ENCODE peak calls at places on chromosomes 5 and 9, in nine cellular contexts. One of them, this sample, is unnamed.

GRCh38 chr9:115746496-115746895 is 407.1 kb upstream of the PAPPA start:
- DNase-seq in prostate gland: no peak
- DNase-seq in mesothelial cell of epicardium: no peak
- DNase-seq in HepG2: no peak
- DNase-seq in vagina: no peak
- DNase-seq in sigmoid colon: no peak
- DNase-seq in fibroblast of lung: peak
- DNase-seq in A549: no peak
- DNase-seq in Caco-2: no peak
- DNase-seq in this sample: no peak

GRCh38 chr5:96997265-96997859 is 61.5 kb downstream of the LNPEP start:
- DNase-seq in vagina: no peak
- DNase-seq in Caco-2: no peak
- DNase-seq in fibroblast of lung: peak
- DNase-seq in mesothelial cell of epicardium: no peak
- DNase-seq in A549: peak
- DNase-seq in sigmoid colon: no peak
- DNase-seq in prostate gland: no peak
- DNase-seq in HepG2: peak
- DNase-seq in this sample: no peak

GRCh38 chr9:34992376-34992951 is 2.9 kb downstream of the DNAJB5 start:
- DNase-seq in prostate gland: no peak
- DNase-seq in mesothelial cell of epicardium: no peak
- DNase-seq in A549: peak
- DNase-seq in HepG2: peak
- DNase-seq in vagina: peak
- DNase-seq in Caco-2: no peak
- DNase-seq in sigmoid colon: peak
- DNase-seq in fibroblast of lung: peak
- DNase-seq in this sample: peak

GRCh38 chr9:126429190-126429589 is 102.6 kb downstream of the MVB12B start:
- DNase-seq in prostate gland: no peak
- DNase-seq in mesothelial cell of epicardium: no peak
- DNase-seq in sigmoid colon: no peak
- DNase-seq in vagina: no peak
- DNase-seq in fibroblast of lung: no peak
- DNase-seq in Caco-2: no peak
- DNase-seq in HepG2: no peak
- DNase-seq in A549: no peak
- DNase-seq in this sample: no peak

GRCh38 chr5:31774779-31775178 is 135.8 kb downstream of the PDZD2 start:
- DNase-seq in mesothelial cell of epicardium: no peak
- DNase-seq in A549: no peak
- DNase-seq in prostate gland: no peak
- DNase-seq in vagina: no peak
- DNase-seq in fibroblast of lung: no peak
- DNase-seq in Caco-2: no peak
- DNase-seq in sigmoid colon: no peak
- DNase-seq in HepG2: no peak
- DNase-seq in this sample: no peak

GRCh38 chr9:114400219-114400618 is 12.4 kb upstream of the AKNA start:
- DNase-seq in HepG2: no peak
- DNase-seq in Caco-2: no peak
- DNase-seq in vagina: no peak
- DNase-seq in mesothelial cell of epicardium: no peak
- DNase-seq in prostate gland: no peak
- DNase-seq in A549: no peak
- DNase-seq in fibroblast of lung: peak
- DNase-seq in sigmoid colon: no peak
- DNase-seq in this sample: no peak

GRCh38 chr5:170338933-170339779 is 41.6 kb upstream of the LCP2 start:
- DNase-seq in Caco-2: no peak
- DNase-seq in fibroblast of lung: no peak
- DNase-seq in HepG2: no peak
- DNase-seq in prostate gland: no peak
- DNase-seq in vagina: no peak
- DNase-seq in mesothelial cell of epicardium: no peak
- DNase-seq in A549: no peak
- DNase-seq in sigmoid colon: peak
- DNase-seq in this sample: no peak

GRCh38 chr9:88660611-88661010 is 125.6 kb downstream of the NXNL2 start:
- DNase-seq in A549: peak
- DNase-seq in Caco-2: peak
- DNase-seq in vagina: no peak
- DNase-seq in HepG2: peak
- DNase-seq in mesothelial cell of epicardium: no peak
- DNase-seq in sigmoid colon: no peak
- DNase-seq in prostate gland: no peak
- DNase-seq in fibroblast of lung: peak
- DNase-seq in this sample: no peak

GRCh38 chr9:113590389-113590788 is 126.9 kb downstream of the RGS3 start:
- DNase-seq in sigmoid colon: peak
- DNase-seq in A549: no peak
- DNase-seq in Caco-2: no peak
- DNase-seq in prostate gland: no peak
- DNase-seq in mesothelial cell of epicardium: no peak
- DNase-seq in vagina: no peak
- DNase-seq in HepG2: no peak
- DNase-seq in fibroblast of lung: no peak
- DNase-seq in this sample: no peak

GRCh38 chr5:105330185-105330584 is 1767.6 kb upstream of the NUDT12 start:
- DNase-seq in HepG2: no peak
- DNase-seq in sigmoid colon: no peak
- DNase-seq in Caco-2: no peak
- DNase-seq in mesothelial cell of epicardium: no peak
- DNase-seq in prostate gland: no peak
- DNase-seq in fibroblast of lung: no peak
- DNase-seq in vagina: no peak
- DNase-seq in A549: no peak
- DNase-seq in this sample: no peak

GRCh38 chr9:19754921-19755320 is 33.9 kb downstream of the SLC24A2 start:
- DNase-seq in mesothelial cell of epicardium: no peak
- DNase-seq in prostate gland: no peak
- DNase-seq in sigmoid colon: no peak
- DNase-seq in vagina: no peak
- DNase-seq in A549: no peak
- DNase-seq in Caco-2: no peak
- DNase-seq in fibroblast of lung: no peak
- DNase-seq in HepG2: no peak
- DNase-seq in this sample: no peak

GRCh38 chr5:157172408-157172807 is 6.3 kb upstream of the GARIN3 start:
- DNase-seq in mesothelial cell of epicardium: no peak
- DNase-seq in A549: no peak
- DNase-seq in prostate gland: no peak
- DNase-seq in fibroblast of lung: no peak
- DNase-seq in vagina: no peak
- DNase-seq in sigmoid colon: no peak
- DNase-seq in Caco-2: no peak
- DNase-seq in HepG2: no peak
- DNase-seq in this sample: no peak

DNA sequence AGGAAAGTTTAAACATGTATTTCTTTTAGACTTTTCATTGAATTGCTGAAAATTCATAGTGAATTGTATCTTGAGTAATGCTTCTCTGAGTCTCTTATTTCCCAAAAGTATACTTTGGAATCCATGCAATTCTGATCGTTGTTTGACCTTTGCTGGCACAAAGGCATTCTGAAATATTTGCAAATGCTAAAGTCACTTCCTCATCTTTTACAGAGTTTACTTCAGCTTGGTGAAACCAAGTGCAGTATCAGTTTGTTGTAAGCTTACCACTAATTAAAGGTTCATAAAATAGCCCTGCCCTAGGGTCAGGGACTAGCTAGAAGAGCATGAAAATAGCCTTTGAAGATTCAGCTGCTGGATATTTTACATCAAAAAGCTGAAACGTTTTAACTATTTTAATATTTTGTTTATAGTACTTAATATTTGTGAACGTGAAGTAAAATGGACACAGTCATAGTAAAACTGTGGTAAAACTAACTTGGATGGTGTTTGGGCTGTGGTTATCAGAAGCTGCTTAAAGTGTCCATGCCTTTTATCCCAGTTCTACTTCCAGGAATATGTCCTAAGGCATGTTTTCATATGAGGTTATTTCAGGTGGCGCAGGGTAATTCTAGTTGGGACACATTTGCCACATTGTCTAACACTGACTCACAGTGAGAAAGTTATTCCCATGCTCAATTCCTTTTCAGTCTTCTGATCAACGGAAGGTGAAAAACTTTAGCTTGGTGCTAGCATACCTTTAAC is 45.3 kb downstream of the SLC22A5 start:
- DNase-seq in vagina: no peak
- DNase-seq in A549: peak
- DNase-seq in sigmoid colon: peak
- DNase-seq in HepG2: peak
- DNase-seq in mesothelial cell of epicardium: no peak
- DNase-seq in Caco-2: no peak
- DNase-seq in fibroblast of lung: peak
- DNase-seq in prostate gland: peak
- DNase-seq in this sample: no peak
- TF ChIP-seq CTCF in vagina: no peak
- TF ChIP-seq CTCF in A549: no peak
- TF ChIP-seq CTCF in sigmoid colon: no peak
- TF ChIP-seq CTCF in HepG2: no peak
- TF ChIP-seq CTCF in mesothelial cell of epicardium: no peak
- TF ChIP-seq CTCF in Caco-2: no peak
- TF ChIP-seq CTCF in fibroblast of lung: no peak
- TF ChIP-seq CTCF in prostate gland: no peak
- TF ChIP-seq CTCF in this sample: no peak

DNA sequence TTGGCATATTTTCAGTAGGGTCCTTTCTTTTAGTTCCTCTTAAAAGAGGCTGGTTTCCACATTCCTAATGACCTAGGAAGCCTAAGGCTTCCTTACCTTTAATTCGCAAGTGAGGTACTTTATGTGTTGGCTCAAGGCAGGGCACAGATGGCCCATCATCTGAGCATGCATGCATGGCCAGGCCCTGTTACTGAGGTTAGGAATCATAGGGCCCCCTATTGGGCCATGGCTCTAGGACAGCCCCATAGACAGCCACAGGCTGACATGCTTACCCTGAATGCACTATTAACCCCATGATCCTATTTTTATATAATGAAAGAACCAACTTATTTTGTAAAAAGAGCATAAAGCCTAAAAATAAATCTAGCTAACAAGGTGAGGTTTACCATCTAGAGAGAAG is 271.3 kb downstream of the ELAVL2 start:
- DNase-seq in fibroblast of lung: no peak
- DNase-seq in HepG2: no peak
- DNase-seq in Caco-2: no peak
- DNase-seq in A549: no peak
- DNase-seq in mesothelial cell of epicardium: no peak
- DNase-seq in vagina: no peak
- DNase-seq in sigmoid colon: no peak
- DNase-seq in prostate gland: no peak
- DNase-seq in this sample: no peak
- TF ChIP-seq CTCF in fibroblast of lung: no peak
- TF ChIP-seq CTCF in HepG2: no peak
- TF ChIP-seq CTCF in Caco-2: no peak
- TF ChIP-seq CTCF in A549: no peak
- TF ChIP-seq CTCF in mesothelial cell of epicardium: no peak
- TF ChIP-seq CTCF in vagina: no peak
- TF ChIP-seq CTCF in sigmoid colon: no peak
- TF ChIP-seq CTCF in prostate gland: no peak
- TF ChIP-seq CTCF in this sample: no peak

GRCh38 chr5:82421119-82421518 is 143.0 kb upstream of the RPS23 start:
- DNase-seq in sigmoid colon: no peak
- DNase-seq in mesothelial cell of epicardium: no peak
- DNase-seq in prostate gland: no peak
- DNase-seq in Caco-2: no peak
- DNase-seq in A549: peak
- DNase-seq in vagina: no peak
- DNase-seq in HepG2: no peak
- DNase-seq in fibroblast of lung: peak
- DNase-seq in this sample: no peak
- TF ChIP-seq CTCF in sigmoid colon: no peak
- TF ChIP-seq CTCF in mesothelial cell of epicardium: no peak
- TF ChIP-seq CTCF in prostate gland: no peak
- TF ChIP-seq CTCF in Caco-2: no peak
- TF ChIP-seq CTCF in A549: no peak
- TF ChIP-seq CTCF in vagina: no peak
- TF ChIP-seq CTCF in HepG2: no peak
- TF ChIP-seq CTCF in fibroblast of lung: no peak
- TF ChIP-seq CTCF in this sample: no peak

DNA sequence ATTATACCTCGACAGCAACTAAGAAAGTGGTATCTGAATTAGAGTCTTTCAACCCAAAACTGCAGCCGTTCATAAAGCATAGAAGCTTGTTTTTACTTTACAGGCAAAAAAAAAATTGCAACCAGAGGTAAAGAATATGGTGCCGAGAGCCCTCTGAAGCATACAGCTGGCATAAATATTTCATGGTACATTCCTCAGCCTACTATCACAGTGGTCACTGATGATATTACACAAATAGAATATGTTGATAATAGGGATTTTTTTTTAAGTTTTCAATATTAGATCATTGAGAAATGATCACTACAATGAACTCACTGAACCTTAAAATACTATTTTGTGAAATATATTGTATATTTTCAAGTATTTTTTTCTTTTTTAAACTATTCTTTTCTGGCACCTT is 6.2 kb upstream of the SMC2 start:
- DNase-seq in mesothelial cell of epicardium: no peak
- DNase-seq in HepG2: no peak
- DNase-seq in prostate gland: no peak
- DNase-seq in Caco-2: no peak
- DNase-seq in sigmoid colon: no peak
- DNase-seq in fibroblast of lung: no peak
- DNase-seq in A549: no peak
- DNase-seq in vagina: no peak
- DNase-seq in this sample: no peak
- TF ChIP-seq CTCF in mesothelial cell of epicardium: peak
- TF ChIP-seq CTCF in HepG2: no peak
- TF ChIP-seq CTCF in prostate gland: no peak
- TF ChIP-seq CTCF in Caco-2: no peak
- TF ChIP-seq CTCF in sigmoid colon: no peak
- TF ChIP-seq CTCF in fibroblast of lung: no peak
- TF ChIP-seq CTCF in A549: no peak
- TF ChIP-seq CTCF in vagina: no peak
- TF ChIP-seq CTCF in this sample: no peak

GRCh38 chr5:75336625-75337336 is at the start of gene HMGCR:
- DNase-seq in fibroblast of lung: peak
- DNase-seq in sigmoid colon: peak
- DNase-seq in HepG2: peak
- DNase-seq in vagina: peak
- DNase-seq in mesothelial cell of epicardium: peak
- DNase-seq in prostate gland: peak
- DNase-seq in A549: peak
- DNase-seq in Caco-2: peak
- DNase-seq in this sample: peak
- TF ChIP-seq CTCF in fibroblast of lung: peak
- TF ChIP-seq CTCF in sigmoid colon: no peak
- TF ChIP-seq CTCF in HepG2: peak
- TF ChIP-seq CTCF in vagina: no peak
- TF ChIP-seq CTCF in mesothelial cell of epicardium: no peak
- TF ChIP-seq CTCF in prostate gland: no peak
- TF ChIP-seq CTCF in A549: peak
- TF ChIP-seq CTCF in Caco-2: no peak
- TF ChIP-seq CTCF in this sample: no peak

GRCh38 chr5:172188893-172189692 is 1.1 kb upstream of the STK10 start:
- DNase-seq in fibroblast of lung: peak
- DNase-seq in mesothelial cell of epicardium: no peak
- DNase-seq in HepG2: no peak
- DNase-seq in sigmoid colon: peak
- DNase-seq in A549: no peak
- DNase-seq in Caco-2: no peak
- DNase-seq in prostate gland: no peak
- DNase-seq in vagina: no peak
- DNase-seq in this sample: no peak
- TF ChIP-seq CTCF in fibroblast of lung: no peak
- TF ChIP-seq CTCF in mesothelial cell of epicardium: no peak
- TF ChIP-seq CTCF in HepG2: no peak
- TF ChIP-seq CTCF in sigmoid colon: no peak
- TF ChIP-seq CTCF in A549: no peak
- TF ChIP-seq CTCF in Caco-2: no peak
- TF ChIP-seq CTCF in prostate gland: no peak
- TF ChIP-seq CTCF in vagina: no peak
- TF ChIP-seq CTCF in this sample: no peak

GRCh38 chr9:127746959-127747569 is 12.0 kb upstream of the TOR2A start:
- DNase-seq in fibroblast of lung: no peak
- DNase-seq in Caco-2: no peak
- DNase-seq in prostate gland: no peak
- DNase-seq in HepG2: no peak
- DNase-seq in mesothelial cell of epicardium: no peak
- DNase-seq in A549: no peak
- DNase-seq in sigmoid colon: no peak
- DNase-seq in vagina: no peak
- DNase-seq in this sample: no peak
- TF ChIP-seq CTCF in fibroblast of lung: no peak
- TF ChIP-seq CTCF in Caco-2: no peak
- TF ChIP-seq CTCF in prostate gland: no peak
- TF ChIP-seq CTCF in HepG2: peak
- TF ChIP-seq CTCF in mesothelial cell of epicardium: no peak
- TF ChIP-seq CTCF in A549: no peak
- TF ChIP-seq CTCF in sigmoid colon: no peak
- TF ChIP-seq CTCF in vagina: no peak
- TF ChIP-seq CTCF in this sample: no peak